ENCODE peak calls at places on chromosomes 6 and 20, in five cellular contexts. S is IMR-90, H is GM12878, W is SK-N-SH, I is K562. O is an unnamed sample.

GRCh38 chr6:38172739-38173415 is 353.4 kb downstream of the ZFAND3 start:
- DNase-seq in H (no peak), I (no peak), W (no peak), S (no peak), O (no peak)

GRCh38 chr6:1864496-1864895 is 254.8 kb downstream of the FOXC1 start:
- DNase-seq in S (no peak), H (no peak), W (no peak), I (no peak), O (peak)

GRCh38 chr6:93418113-93418447 is 1.3 kb downstream of the EPHA7 start:
- DNase-seq in W (no peak), I (no peak), H (no peak), S (no peak), O (no peak)

GRCh38 chr6:158022749-158023596 is 41.3 kb downstream of the SYNJ2 start:
- DNase-seq in I (no peak), H (no peak), S (no peak), W (no peak), O (no peak)

GRCh38 chr6:74851598-74851997 is 354.3 kb downstream of the COL12A1 start:
- DNase-seq in W (no peak), I (no peak), S (peak), H (no peak), O (no peak)

GRCh38 chr6:15242503-15242902 is 3.4 kb upstream of the JARID2 start:
- DNase-seq in H (no peak), S (no peak), W (no peak), I (no peak), O (no peak)

GRCh38 chr6:43061861-43062260 is 2.4 kb downstream of the KLC4 start:
- DNase-seq in W (no peak), H (no peak), I (no peak), S (peak), O (no peak)

GRCh38 chr6:148559848-148560433 is 186.9 kb upstream of the UST start:
- DNase-seq in I (peak), S (peak), W (peak), H (no peak), O (peak)

GRCh38 chr20:610130-611046 is at the start of gene TCF15:
- DNase-seq in H (no peak), I (peak), S (no peak), W (peak), O (no peak)

GRCh38 chr6:170243791-170244291 is 47.0 kb downstream of the DLL1 start:
- DNase-seq in S (no peak), W (peak), H (no peak), I (no peak), O (no peak)

GRCh38 chr6:138155443-138155842 is 6.3 kb upstream of the ARFGEF3 start:
- DNase-seq in H (no peak), W (no peak), I (no peak), S (no peak), O (no peak)

GRCh38 chr6:37442416-37443218 is 9.6 kb downstream of the CMTR1 start:
- DNase-seq in I (no peak), W (no peak), H (no peak), S (no peak), O (no peak)

GRCh38 chr6:144912474-144912873 is 627.3 kb downstream of the UTRN start:
- DNase-seq in S (peak), I (no peak), W (no peak), H (no peak), O (no peak)

GRCh38 chr6:87731818-87732661 is 30.0 kb upstream of the AKIRIN2 start:
- DNase-seq in W (no peak), H (peak), S (peak), I (no peak), O (peak)

GRCh38 chr20:63130654-63131577 is 85.0 kb downstream of the YTHDF1 start:
- DNase-seq in W (no peak), H (no peak), S (no peak), I (no peak), O (no peak)

GRCh38 chr6:30820196-30820595 is 64.1 kb upstream of the DDR1 start:
- DNase-seq in H (no peak), W (no peak), S (peak), I (no peak), O (peak)

GRCh38 chr6:157768304-157768703 is 54.7 kb upstream of the SNX9 start:
- DNase-seq in H (peak), S (no peak), I (no peak), W (no peak), O (no peak)

GRCh38 chr6:53103993-53104675 is 38.9 kb downstream of the FBXO9 start:
- DNase-seq in H (no peak), I (no peak), S (no peak), W (no peak), O (peak)

GRCh38 chr6:145688493-145688905 is 46.8 kb downstream of the EPM2A start:
- DNase-seq in S (peak), W (no peak), H (no peak), I (no peak), O (no peak)

GRCh38 chr6:145238787-145239186 is 496.5 kb downstream of the EPM2A start:
- DNase-seq in S (no peak), I (no peak), H (no peak), W (no peak), O (no peak)

GRCh38 chr20:13231031-13231752 is 10.1 kb downstream of the ISM1 start:
- DNase-seq in H (no peak), W (no peak), S (peak), I (no peak), O (no peak)

GRCh38 chr6:46014511-46015118 is 1.0 kb downstream of the CLIC5 start:
- DNase-seq in I (no peak), W (no peak), H (no peak), S (no peak), O (no peak)

DNA sequence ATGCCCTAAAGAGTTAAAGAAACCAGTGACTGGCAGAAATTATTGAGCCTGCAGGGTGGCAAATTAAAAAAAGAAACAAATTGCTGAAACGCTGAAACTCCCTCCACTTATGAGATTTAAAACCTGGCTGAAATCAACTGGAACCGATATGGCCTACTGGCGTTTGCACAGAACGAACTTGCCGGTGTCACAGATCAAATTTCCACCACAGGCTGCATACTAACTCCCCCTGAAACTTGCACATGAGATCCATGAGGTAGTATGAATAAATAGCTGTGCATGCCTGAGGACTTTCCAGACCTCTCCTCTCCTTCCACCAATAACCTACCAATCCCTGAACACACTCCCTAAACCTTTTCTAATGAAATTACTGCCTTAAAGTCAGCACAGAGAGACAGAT is 150.4 kb downstream of the RNGTT start:
- DNase-seq in H (no peak), W (no peak), I (no peak), S (no peak), O (no peak)
- TF ChIP-seq MXI1 in H (no peak), W (no peak), I (no peak), S (no peak), O (no peak)

GRCh38 chr20:43187476-43188233 is 2.1 kb downstream of the PTPRT start:
- DNase-seq in S (peak), H (no peak), W (peak), I (peak), O (peak)

GRCh38 chr20:43188234-43188653 is 1.5 kb downstream of the PTPRT start:
- DNase-seq in W (peak), S (no peak), I (no peak), H (no peak), O (no peak)

GRCh38 chr20:43190332-43190953 is 737 bp upstream of the PTPRT start:
- DNase-seq in H (no peak), W (peak), I (no peak), S (no peak), O (no peak)

GRCh38 chr20:43189614-43190331 is at the start of gene PTPRT:
- DNase-seq in I (no peak), S (no peak), H (no peak), W (peak), O (no peak)

GRCh38 chr20:43188861-43189613 is 669 bp downstream of the PTPRT start:
- DNase-seq in I (no peak), S (no peak), W (peak), H (no peak), O (no peak)
- TF ChIP-seq MXI1 in I (no peak), S (no peak), W (no peak), H (no peak), O (no peak)

DNA sequence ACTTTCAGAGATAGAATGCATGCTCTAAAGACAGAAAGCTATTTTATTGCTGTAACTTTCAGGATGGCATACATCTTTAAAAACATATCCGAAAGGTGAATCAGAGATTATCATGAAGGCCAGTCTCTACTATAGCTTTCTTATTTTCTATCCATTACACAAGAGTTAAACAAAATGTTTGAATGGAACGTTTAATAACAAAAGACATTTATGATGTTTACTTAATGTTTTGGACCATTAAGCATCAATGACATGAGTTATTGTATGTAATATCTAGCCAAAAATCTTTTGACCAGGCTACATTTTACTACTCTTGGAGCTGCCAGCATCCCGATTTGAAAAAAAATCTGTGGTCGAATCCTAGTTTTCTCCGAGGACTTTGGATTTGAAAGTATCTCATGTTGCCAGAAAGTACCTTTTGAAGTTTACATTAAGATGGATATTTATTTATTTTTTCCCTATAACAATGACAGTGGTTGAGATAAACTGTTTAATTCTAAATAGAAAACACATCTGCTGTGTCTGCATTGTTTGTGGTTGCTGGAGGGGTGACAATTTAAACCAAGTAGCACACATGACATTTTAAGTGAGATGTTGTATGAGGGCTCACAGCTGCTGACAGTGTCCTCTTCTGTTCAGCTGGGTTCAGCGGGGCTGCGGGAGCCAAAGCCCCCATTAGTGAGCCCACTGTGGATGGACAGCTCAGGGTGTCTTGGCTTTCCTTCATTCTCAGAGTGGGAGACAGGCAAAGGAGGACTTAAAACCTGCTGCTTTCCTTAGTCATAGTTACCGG is 293.6 kb upstream of the TCF21 start:
- DNase-seq in H (no peak), S (peak), I (no peak), W (no peak), O (no peak)
- TF ChIP-seq MXI1 in H (no peak), S (no peak), I (no peak), W (no peak), O (no peak)

DNA sequence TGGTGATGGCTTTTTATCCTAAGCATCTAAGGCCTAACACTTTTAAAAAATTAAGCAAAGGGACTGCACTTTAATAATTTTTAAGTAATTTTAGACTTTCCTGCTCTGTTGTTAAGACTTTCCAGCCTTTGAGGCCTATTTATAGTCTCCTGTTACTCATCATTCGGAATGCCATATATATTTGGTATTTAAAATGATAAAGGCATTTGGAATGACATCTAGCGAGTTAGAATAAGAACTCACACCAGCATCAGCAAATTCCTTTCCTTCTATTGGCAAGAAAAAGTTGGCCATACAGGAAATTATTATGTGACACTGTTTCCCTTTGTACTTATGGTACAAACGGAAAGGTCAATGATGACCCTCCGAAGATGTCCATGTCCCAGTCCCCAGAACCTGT is 88.1 kb upstream of the STMND1 start:
- DNase-seq in H (no peak), W (no peak), I (no peak), S (peak), O (no peak)
- TF ChIP-seq MXI1 in H (no peak), W (no peak), I (no peak), S (no peak), O (no peak)

DNA sequence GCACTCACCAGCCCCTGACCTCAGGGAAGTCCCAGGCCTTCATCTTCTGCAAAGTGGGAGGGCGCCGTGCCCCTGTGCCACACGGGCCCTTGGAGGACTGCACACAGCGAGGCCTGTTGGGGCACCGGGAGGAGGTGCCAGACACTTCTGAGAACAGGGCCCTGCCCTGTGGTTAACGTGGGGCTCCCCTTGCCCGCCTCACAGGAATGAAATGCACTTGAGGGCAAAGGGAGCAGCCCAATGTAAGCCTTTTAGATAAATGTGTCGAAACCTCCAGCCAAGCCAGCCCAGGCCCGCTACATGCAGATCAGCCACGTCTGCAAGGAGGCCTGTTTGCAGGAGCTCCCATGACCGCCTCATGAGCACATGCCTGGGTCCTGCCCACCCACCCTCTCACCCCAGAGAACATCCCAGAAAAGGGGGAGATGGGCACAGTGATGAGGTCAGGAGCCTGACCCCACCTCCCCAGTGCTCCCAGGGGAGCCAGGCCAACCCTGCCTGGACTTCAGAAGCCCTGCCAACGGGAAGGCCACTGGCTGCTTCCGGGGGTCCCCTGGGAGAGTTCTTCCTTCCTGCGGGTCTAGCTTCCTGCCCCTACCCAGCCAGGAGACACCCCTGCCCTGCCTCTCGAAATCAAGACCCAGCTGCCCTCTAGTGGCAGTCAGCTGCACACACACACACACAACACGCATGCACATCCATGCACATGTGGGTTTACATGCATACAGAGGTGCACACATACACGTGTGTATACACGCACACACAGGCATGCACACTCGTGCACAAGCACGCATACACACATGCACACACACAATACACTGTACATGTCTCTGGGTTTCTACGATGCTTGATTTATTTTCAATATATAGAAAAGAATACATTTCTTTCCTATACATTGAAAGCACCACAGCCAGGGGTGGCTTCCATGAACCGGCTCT is 178.7 kb downstream of the TAF4 start:
- DNase-seq in I (peak), S (peak), W (peak), H (no peak), O (peak)
- TF ChIP-seq MXI1 in I (no peak), S (no peak), W (no peak), H (no peak), O (no peak)

DNA sequence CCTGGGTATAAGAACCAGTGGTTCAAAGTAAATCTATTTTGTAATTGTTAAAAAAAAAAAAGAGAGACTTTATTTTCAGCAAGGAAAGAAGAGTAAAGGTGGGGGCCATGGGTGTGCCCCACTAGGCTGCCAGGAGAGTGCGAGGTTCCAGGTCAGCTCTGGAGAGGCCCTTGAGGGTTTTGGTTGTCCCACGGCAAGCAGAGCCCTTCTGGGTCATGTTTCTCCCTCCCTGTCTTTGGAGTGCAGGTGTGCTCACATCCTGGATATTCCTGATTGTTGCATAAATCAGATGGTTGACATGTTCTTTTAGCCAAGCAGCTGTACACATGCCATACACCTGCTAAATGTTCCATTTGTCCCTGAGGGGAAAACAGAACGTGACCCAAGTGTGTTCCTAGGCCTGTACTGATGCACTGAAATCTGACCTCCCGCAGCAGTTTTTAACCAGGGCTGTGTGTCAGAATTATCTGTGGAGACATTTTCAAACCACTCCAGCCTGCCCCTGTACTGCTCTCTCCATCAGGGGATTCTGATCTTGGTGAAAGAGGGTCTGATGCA is 77.5 kb upstream of the BEND3 start:
- DNase-seq in I (no peak), S (no peak), H (no peak), W (no peak), O (no peak)
- TF ChIP-seq MXI1 in I (no peak), S (no peak), H (no peak), W (no peak), O (no peak)

O was measured in HepG2.